ENCODE peak calls at places on chromosomes 3 and 15, in six cellular contexts. One of them, this sample, is unnamed.

GRCh38 chr3:13493867-13494441 is 13.8 kb downstream of the HDAC11 start:
- DNase-seq in left ventricle myocardium superior: no peak
- DNase-seq in Right ventricle myocardium superior: peak
- DNase-seq in iPS-NIHi11: no peak
- DNase-seq in pons: peak
- DNase-seq in NCI-H1105 treated with DMSO at 0.1 percent for 48 hours: no peak
- DNase-seq in this sample: no peak

GRCh38 chr15:41966414-41966812 is 5.9 kb downstream of the EHD4 start:
- DNase-seq in left ventricle myocardium superior: no peak
- DNase-seq in pons: no peak
- DNase-seq in iPS-NIHi11: no peak
- DNase-seq in Right ventricle myocardium superior: no peak
- DNase-seq in NCI-H1105 treated with DMSO at 0.1 percent for 48 hours: no peak
- DNase-seq in this sample: no peak

GRCh38 chr3:151403246-151403645 is 18.7 kb upstream of the P2RY12 start:
- DNase-seq in NCI-H1105 treated with DMSO at 0.1 percent for 48 hours: no peak
- DNase-seq in pons: no peak
- DNase-seq in iPS-NIHi11: no peak
- DNase-seq in left ventricle myocardium superior: no peak
- DNase-seq in Right ventricle myocardium superior: no peak
- DNase-seq in this sample: no peak

GRCh38 chr15:33955945-33956344 is 12.4 kb upstream of the CHRM5 start:
- DNase-seq in iPS-NIHi11: no peak
- DNase-seq in left ventricle myocardium superior: no peak
- DNase-seq in Right ventricle myocardium superior: no peak
- DNase-seq in pons: no peak
- DNase-seq in NCI-H1105 treated with DMSO at 0.1 percent for 48 hours: no peak
- DNase-seq in this sample: peak

GRCh38 chr3:129213238-129213637 is 29.5 kb upstream of the CNBP start:
- DNase-seq in NCI-H1105 treated with DMSO at 0.1 percent for 48 hours: no peak
- DNase-seq in pons: no peak
- DNase-seq in Right ventricle myocardium superior: no peak
- DNase-seq in iPS-NIHi11: no peak
- DNase-seq in left ventricle myocardium superior: no peak
- DNase-seq in this sample: no peak

GRCh38 chr3:149120051-149120972 is 9.1 kb upstream of the HPS3 start:
- DNase-seq in NCI-H1105 treated with DMSO at 0.1 percent for 48 hours: peak
- DNase-seq in iPS-NIHi11: peak
- DNase-seq in pons: peak
- DNase-seq in left ventricle myocardium superior: no peak
- DNase-seq in Right ventricle myocardium superior: no peak
- DNase-seq in this sample: no peak

GRCh38 chr15:28952666-28953491 is 67.1 kb downstream of the APBA2 start:
- DNase-seq in iPS-NIHi11: no peak
- DNase-seq in NCI-H1105 treated with DMSO at 0.1 percent for 48 hours: no peak
- DNase-seq in left ventricle myocardium superior: no peak
- DNase-seq in pons: no peak
- DNase-seq in Right ventricle myocardium superior: no peak
- DNase-seq in this sample: no peak

GRCh38 chr15:43911235-43911661 is 84.4 kb downstream of the WDR76 start:
- DNase-seq in iPS-NIHi11: no peak
- DNase-seq in pons: peak
- DNase-seq in Right ventricle myocardium superior: peak
- DNase-seq in left ventricle myocardium superior: peak
- DNase-seq in NCI-H1105 treated with DMSO at 0.1 percent for 48 hours: no peak
- DNase-seq in this sample: no peak

GRCh38 chr15:89523101-89523500 is 26.7 kb upstream of the RHCG start:
- DNase-seq in iPS-NIHi11: no peak
- DNase-seq in NCI-H1105 treated with DMSO at 0.1 percent for 48 hours: no peak
- DNase-seq in left ventricle myocardium superior: no peak
- DNase-seq in pons: no peak
- DNase-seq in Right ventricle myocardium superior: no peak
- DNase-seq in this sample: no peak

GRCh38 chr15:56839099-56839498 is 79.3 kb upstream of the TCF12 start:
- DNase-seq in iPS-NIHi11: no peak
- DNase-seq in left ventricle myocardium superior: no peak
- DNase-seq in pons: no peak
- DNase-seq in Right ventricle myocardium superior: no peak
- DNase-seq in NCI-H1105 treated with DMSO at 0.1 percent for 48 hours: no peak
- DNase-seq in this sample: no peak

GRCh38 chr3:129039271-129040038 is 21.1 kb upstream of the GP9 start:
- DNase-seq in left ventricle myocardium superior: peak
- DNase-seq in pons: no peak
- DNase-seq in Right ventricle myocardium superior: peak
- DNase-seq in NCI-H1105 treated with DMSO at 0.1 percent for 48 hours: peak
- DNase-seq in iPS-NIHi11: no peak
- DNase-seq in this sample: no peak

GRCh38 chr3:12833226-12834161 is 7.9 kb downstream of the RPL32 start:
- DNase-seq in NCI-H1105 treated with DMSO at 0.1 percent for 48 hours: no peak
- DNase-seq in iPS-NIHi11: no peak
- DNase-seq in pons: no peak
- DNase-seq in Right ventricle myocardium superior: no peak
- DNase-seq in left ventricle myocardium superior: no peak
- DNase-seq in this sample: no peak

GRCh38 chr3:45939341-45939771 is 3.9 kb upstream of the CXCR6 start:
- DNase-seq in pons: peak
- DNase-seq in iPS-NIHi11: no peak
- DNase-seq in left ventricle myocardium superior: no peak
- DNase-seq in Right ventricle myocardium superior: no peak
- DNase-seq in NCI-H1105 treated with DMSO at 0.1 percent for 48 hours: no peak
- DNase-seq in this sample: no peak

GRCh38 chr3:142319094-142319493 is 93.7 kb upstream of the GK5 start:
- DNase-seq in Right ventricle myocardium superior: no peak
- DNase-seq in left ventricle myocardium superior: no peak
- DNase-seq in NCI-H1105 treated with DMSO at 0.1 percent for 48 hours: no peak
- DNase-seq in pons: no peak
- DNase-seq in iPS-NIHi11: no peak
- DNase-seq in this sample: no peak

This sample was measured in glutamatergic neuron.